ENCODE peak calls at places on chromosomes 11 and 22, in five cellular contexts. F is heart right ventricle, D is HL-60, V is heart left ventricle, A is hepatocyte. J is an unnamed sample.

GRCh38 chr11:64100345-64100744 is 64.6 kb downstream of the FLRT1 start:
- DNase-seq in F (no peak), D (no peak), V (no peak), A (no peak), J (no peak)

GRCh38 chr22:46574993-46575914 is 37.8 kb upstream of the CELSR1 start:
- DNase-seq in F (peak), D (no peak), V (peak), A (peak), J (peak)

GRCh38 chr11:126464796-126465195 is 109.3 kb downstream of the ST3GAL4 start:
- DNase-seq in F (no peak), D (peak), V (no peak), A (no peak), J (no peak)

GRCh38 chr11:17354070-17354924 is 2.7 kb downstream of the NCR3LG1 start:
- DNase-seq in F (no peak), D (peak), V (peak), A (peak), J (peak)

GRCh38 chr11:17376493-17376892 is 12.0 kb downstream of the KCNJ11 start:
- DNase-seq in F (no peak), D (no peak), V (no peak), A (no peak), J (no peak)

GRCh38 chr11:61417670-61418069 is 12.1 kb downstream of the CPSF7 start:
- DNase-seq in F (no peak), D (peak), V (no peak), A (no peak), J (no peak)

GRCh38 chr11:122095950-122096942 is 19.8 kb downstream of the BLID start:
- DNase-seq in F (no peak), D (no peak), V (no peak), A (no peak), J (no peak)

GRCh38 chr11:2528301-2529050 is 83.7 kb downstream of the KCNQ1 start:
- DNase-seq in F (no peak), D (no peak), V (peak), A (peak), J (peak)

GRCh38 chr11:131894615-131895544 is 524.5 kb downstream of the NTM start:
- DNase-seq in F (no peak), D (no peak), V (no peak), A (no peak), J (no peak)

GRCh38 chr11:122742350-122742749 is 86.8 kb downstream of the UBASH3B start:
- DNase-seq in F (no peak), D (no peak), V (no peak), A (no peak), J (no peak)

GRCh38 chr11:20668844-20669832 is at the start of gene NELL1:
- DNase-seq in F (no peak), D (no peak), V (no peak), A (peak), J (no peak)

GRCh38 chr11:28491431-28491830 is 383.2 kb downstream of the METTL15 start:
- DNase-seq in F (no peak), D (no peak), V (no peak), A (no peak), J (no peak)

GRCh38 chr11:13207665-13208594 is 69.7 kb upstream of the BMAL1 start:
- DNase-seq in F (no peak), D (peak), V (peak), A (peak), J (peak)

GRCh38 chr11:108887436-108888238 is 222.8 kb downstream of the DDX10 start:
- DNase-seq in F (no peak), D (no peak), V (no peak), A (no peak), J (peak)

GRCh38 chr11:133343951-133344350 is 188.3 kb downstream of the OPCML start:
- DNase-seq in F (no peak), D (no peak), V (no peak), A (no peak), J (no peak)

GRCh38 chr22:20526628-20527355 is 19.4 kb downstream of the MED15 start:
- DNase-seq in F (no peak), D (no peak), V (no peak), A (peak), J (no peak)

GRCh38 chr22:25736378-25737011 is 5.5 kb upstream of the MYO18B start:
- DNase-seq in F (no peak), D (peak), V (no peak), A (no peak), J (no peak)

GRCh38 chr11:1636291-1636950 is 6.8 kb downstream of the KRTAP5-5 start:
- DNase-seq in F (no peak), D (no peak), V (no peak), A (no peak), J (no peak)

GRCh38 chr22:27786253-27786898 is 15.2 kb downstream of the MN1 start:
- DNase-seq in F (no peak), D (no peak), V (no peak), A (no peak), J (no peak)

GRCh38 chr22:35155403-35156025 is 89.6 kb downstream of the ISX start:
- DNase-seq in F (no peak), D (no peak), V (no peak), A (no peak), J (no peak)

GRCh38 chr11:69659591-69659990 is 15.6 kb downstream of the LTO1 start:
- DNase-seq in F (no peak), D (no peak), V (no peak), A (no peak), J (no peak)

GRCh38 chr11:15933896-15934625 is 422.3 kb downstream of the SOX6 start:
- DNase-seq in F (no peak), D (no peak), V (no peak), A (no peak), J (peak)

GRCh38 chr11:46363455-46363920 is 16.2 kb downstream of the DGKZ start:
- DNase-seq in F (peak), D (no peak), V (peak), A (no peak), J (no peak)

GRCh38 chr11:33471541-33471940 is 214.4 kb downstream of the HIPK3 start:
- DNase-seq in F (no peak), D (no peak), V (no peak), A (no peak), J (no peak)

GRCh38 chr11:67056640-67057409 is at the start of gene RHOD:
- DNase-seq in F (peak), D (peak), V (peak), A (peak), J (peak)

GRCh38 chr11:62599069-62599696 is 2.5 kb downstream of the MTA2 start:
- DNase-seq in F (peak), D (peak), V (peak), A (peak), J (peak)

GRCh38 chr11:69170704-69171103 is 15.0 kb downstream of the SMIM38 start:
- DNase-seq in F (no peak), D (no peak), V (no peak), A (no peak), J (no peak)

GRCh38 chr11:1864831-1865665 is 12.2 kb downstream of the LSP1 start:
- DNase-seq in F (peak), D (no peak), V (peak), A (no peak), J (no peak)

GRCh38 chr22:49975543-49976389 is 15.2 kb downstream of the PIM3 start:
- DNase-seq in F (peak), D (peak), V (peak), A (no peak), J (no peak)

GRCh38 chr22:49977578-49977977 is 17.0 kb downstream of the PIM3 start:
- DNase-seq in F (no peak), D (no peak), V (no peak), A (no peak), J (no peak)

GRCh38 chr22:49973018-49973965 is 12.7 kb downstream of the PIM3 start:
- DNase-seq in F (no peak), D (no peak), V (no peak), A (no peak), J (no peak)

GRCh38 chr22:49979587-49980264 is 19.2 kb downstream of the PIM3 start:
- DNase-seq in F (no peak), D (peak), V (no peak), A (peak), J (peak)

DNA sequence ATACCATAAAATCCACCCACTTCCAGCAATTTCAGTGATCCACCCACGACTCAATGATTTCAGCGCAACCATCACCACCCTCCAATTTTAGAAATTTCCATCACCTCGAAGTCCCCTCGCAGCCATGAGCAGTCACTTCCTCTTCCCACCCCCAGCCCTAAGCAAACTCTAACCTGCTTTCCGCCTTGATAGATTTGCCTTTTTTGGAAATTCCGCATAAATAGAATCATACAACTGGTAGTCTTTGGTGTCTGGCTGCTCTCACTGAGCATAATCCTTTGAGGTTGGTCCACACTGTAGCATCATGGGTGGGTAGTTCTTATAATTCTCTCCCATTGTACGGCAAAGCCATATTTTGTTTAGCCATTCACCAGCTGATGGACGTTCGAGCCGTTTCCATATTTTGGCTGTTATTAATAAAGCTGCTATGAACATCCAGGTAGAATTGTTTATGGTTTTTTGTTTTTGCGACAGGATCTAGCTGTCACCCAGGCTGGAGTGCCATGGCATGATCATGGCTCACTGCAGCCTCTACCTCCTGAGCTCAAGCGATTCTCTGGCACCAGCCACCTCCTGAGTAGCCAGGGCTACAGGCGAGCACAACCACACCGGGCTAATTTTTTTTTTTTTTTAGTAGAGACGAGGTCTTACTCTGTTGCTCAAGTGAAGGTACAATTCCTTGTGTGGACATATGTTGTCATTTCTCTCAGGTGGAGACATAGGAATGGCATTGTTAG is 16.0 kb downstream of the PIM3 start:
- DNase-seq in F (no peak), D (peak), V (no peak), A (no peak), J (no peak)
- H3K27ac ChIP-seq in F (peak), D (no peak), V (peak), A (no peak), J (no peak)

GRCh38 chr11:86676010-86676409 is 3.6 kb upstream of the ME3 start:
- DNase-seq in F (no peak), D (no peak), V (no peak), A (no peak), J (no peak)
- H3K27ac ChIP-seq in F (no peak), D (no peak), V (no peak), A (no peak), J (no peak)

DNA sequence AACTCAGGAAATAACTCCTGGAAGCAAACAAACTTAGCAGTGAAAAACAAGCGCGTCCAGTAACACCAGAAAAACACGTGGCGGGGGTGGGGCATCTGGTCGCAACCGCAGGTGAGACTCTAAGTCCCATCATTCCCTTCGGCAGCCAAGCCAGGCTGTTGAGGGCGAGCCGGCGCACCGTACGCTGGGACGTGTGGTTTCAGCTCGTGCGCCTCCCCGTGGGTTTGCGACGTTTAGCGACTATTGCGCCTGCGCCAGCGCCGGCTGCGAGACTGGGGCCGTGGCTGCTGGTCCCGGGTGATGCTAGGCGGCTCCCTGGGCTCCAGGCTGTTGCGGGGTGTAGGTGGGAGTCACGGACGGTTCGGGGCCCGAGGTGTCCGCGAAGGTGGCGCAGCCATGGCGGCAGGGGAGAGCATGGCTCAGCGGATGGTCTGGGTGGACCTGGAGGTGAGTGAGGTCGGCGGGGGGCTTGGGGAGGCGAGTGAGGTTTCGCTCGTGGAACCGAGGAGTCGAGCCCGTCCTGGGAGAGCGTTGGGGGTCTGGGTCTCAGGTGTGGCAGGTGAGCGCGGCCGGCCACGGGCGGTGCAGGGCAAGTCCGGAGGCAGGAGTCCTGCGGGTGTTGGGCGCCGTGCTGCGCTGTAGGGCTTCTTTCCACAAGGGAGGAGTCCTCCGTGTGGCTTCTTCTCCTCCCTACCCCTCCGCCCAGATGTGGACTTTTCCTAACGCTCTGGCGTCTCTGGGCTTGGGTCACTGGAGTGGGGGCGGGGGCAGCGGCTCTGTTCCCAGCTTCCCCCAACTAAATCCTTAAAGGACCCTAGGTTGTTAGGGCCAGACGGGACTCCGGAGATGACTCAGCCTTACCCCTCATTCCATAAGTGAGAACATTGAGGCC is at the start of gene REXO2:
- DNase-seq in F (peak), D (peak), V (peak), A (peak), J (peak)
- H3K27ac ChIP-seq in F (peak), D (peak), V (peak), A (peak), J (no peak)

GRCh38 chr11:96238563-96239166 is 104.3 kb downstream of the MAML2 start:
- DNase-seq in F (no peak), D (no peak), V (no peak), A (no peak), J (no peak)
- H3K27ac ChIP-seq in F (no peak), D (no peak), V (no peak), A (peak), J (no peak)

GRCh38 chr22:44736581-44737413 is 15.6 kb upstream of the ARHGAP8 start:
- DNase-seq in F (no peak), D (no peak), V (peak), A (no peak), J (no peak)
- H3K27ac ChIP-seq in F (no peak), D (no peak), V (no peak), A (peak), J (no peak)

DNA sequence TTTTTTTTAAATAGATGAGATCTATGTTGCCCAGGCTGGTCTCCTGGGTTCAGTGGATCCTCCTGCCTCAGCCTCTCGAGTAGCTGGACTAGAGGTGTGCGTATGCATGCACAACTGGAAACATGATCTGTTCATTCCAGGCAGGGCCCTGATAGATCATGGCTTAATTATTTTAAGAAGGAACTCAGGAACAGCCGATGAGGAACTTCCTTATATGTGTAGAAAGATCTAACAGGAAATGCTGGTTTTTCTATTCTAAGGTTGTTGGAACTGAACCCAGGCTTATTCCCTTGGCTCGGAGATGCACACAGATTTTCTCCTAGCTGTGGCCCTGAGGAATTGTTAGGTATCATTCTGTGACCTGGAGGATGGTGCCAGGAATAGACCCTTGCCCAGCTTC is 32.4 kb downstream of the SPECC1L start:
- DNase-seq in F (no peak), D (peak), V (no peak), A (no peak), J (peak)
- H3K27ac ChIP-seq in F (peak), D (no peak), V (peak), A (peak), J (peak)

DNA sequence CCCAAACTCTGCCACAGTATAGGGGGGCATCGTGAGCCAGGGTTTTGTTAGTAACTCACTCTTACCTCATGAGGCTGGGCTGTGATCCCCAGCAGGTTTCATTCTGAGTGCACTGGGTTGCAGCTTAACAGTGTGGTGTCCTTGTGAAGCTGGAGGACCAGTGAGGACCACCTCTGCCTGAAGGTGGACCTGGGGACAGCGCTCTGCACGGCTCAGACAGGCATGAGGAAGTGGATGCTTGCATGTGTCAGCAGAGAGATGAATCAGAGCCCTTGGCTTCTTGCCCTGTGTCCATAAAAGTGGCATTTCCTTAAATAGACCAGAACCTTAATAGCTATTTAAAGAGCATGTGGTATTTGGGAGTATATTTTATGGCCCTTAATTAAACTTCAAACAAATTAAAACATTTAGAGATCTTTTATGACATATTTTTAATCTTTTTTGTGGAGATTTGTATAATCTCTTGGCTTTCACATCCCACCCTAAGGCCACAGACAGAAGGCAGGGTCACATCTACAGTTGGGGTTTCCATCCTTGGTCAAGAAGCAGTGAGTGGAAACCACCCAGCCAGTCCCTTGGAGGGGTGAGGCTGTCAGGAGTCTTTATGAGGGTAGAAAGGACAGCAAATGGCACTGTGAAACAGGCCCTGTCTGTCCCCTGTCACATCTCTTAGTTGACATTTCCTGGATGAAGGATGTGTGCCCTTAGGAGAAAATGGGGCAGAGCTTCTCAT is 24.8 kb upstream of the ADORA2A start:
- DNase-seq in F (peak), D (peak), V (peak), A (peak), J (peak)
- H3K27ac ChIP-seq in F (peak), D (no peak), V (peak), A (peak), J (peak)

GRCh38 chr11:118291453-118291852 is 13.1 kb upstream of the CD3E start:
- DNase-seq in F (no peak), D (no peak), V (no peak), A (no peak), J (no peak)
- H3K27ac ChIP-seq in F (no peak), D (no peak), V (peak), A (no peak), J (no peak)

DNA sequence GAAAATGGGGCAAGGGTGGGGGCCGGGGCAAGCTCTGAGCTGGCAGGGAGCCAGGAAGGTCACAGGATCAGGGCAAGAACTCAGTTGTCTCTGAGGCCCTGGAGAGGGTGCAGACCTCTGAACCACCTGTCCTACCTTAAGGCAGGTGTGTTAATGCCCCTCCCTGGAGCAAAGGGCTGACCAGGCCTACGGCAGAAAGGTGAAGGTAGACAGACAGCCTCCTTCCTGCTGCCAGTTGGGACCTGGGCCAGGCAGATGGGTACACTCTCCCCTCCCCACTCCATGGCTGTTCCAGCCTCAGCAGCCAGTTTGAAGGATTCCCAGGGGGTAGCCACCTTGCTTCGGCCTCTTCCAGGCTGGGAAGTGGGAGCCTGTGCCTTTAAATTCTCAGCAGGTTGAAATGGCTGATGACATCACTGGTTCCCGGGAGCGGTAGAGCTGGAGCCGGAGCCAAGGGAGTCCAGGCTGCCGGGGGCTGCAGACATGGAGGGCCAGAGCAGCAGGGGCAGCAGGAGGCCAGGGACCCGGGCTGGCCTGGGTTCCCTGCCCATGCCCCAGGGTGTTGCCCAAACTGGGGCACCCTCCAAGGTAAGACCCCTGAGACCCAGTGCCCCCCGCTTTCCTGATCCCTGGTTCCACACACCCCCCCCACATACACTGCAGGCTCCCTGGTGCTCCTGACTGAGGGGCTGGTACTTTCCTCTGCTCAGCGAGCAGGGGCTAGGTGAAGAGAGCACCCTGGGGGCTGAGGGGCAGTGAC is at the start of gene INPP5J:
- DNase-seq in F (peak), D (no peak), V (peak), A (peak), J (peak)
- H3K27ac ChIP-seq in F (peak), D (no peak), V (peak), A (peak), J (peak)